ENCODE peak calls at places on chromosomes 13 and 19, in six cellular contexts. J, Q, X, V, M and R are unnamed samples.

GRCh38 chr19:39032164-39032918 is at the start of gene FBXO27:
- DNase-seq in V (peak), Q (peak), M (peak), J (no peak), X (no peak), R (peak)

GRCh38 chr13:113802090-113802531 is 43.1 kb downstream of the TMEM255B start:
- DNase-seq in Q (no peak), V (no peak), J (no peak), X (peak), M (no peak), R (no peak)

GRCh38 chr19:46133777-46134231 is 9.3 kb upstream of the IGFL3 start:
- DNase-seq in Q (no peak), X (no peak), V (no peak), M (no peak), J (no peak), R (no peak)

GRCh38 chr19:1754651-1755466 is 1.6 kb downstream of the ONECUT3 start:
- DNase-seq in X (no peak), V (no peak), J (no peak), Q (peak), M (no peak), R (no peak)

GRCh38 chr19:56076413-56076998 is 44.6 kb downstream of the ZNF787 start:
- DNase-seq in V (peak), M (peak), Q (peak), J (peak), X (peak), R (no peak)

GRCh38 chr19:40721936-40722661 is 5.2 kb downstream of the ITPKC start:
- DNase-seq in M (no peak), V (no peak), X (no peak), Q (no peak), J (no peak), R (no peak)

GRCh38 chr13:33318744-33319143 is 33.2 kb upstream of the STARD13 start:
- DNase-seq in J (no peak), X (no peak), M (no peak), Q (no peak), V (no peak), R (no peak)

GRCh38 chr13:97600438-97601080 is 166.6 kb downstream of the RAP2A start:
- DNase-seq in M (no peak), V (no peak), X (no peak), Q (no peak), J (no peak), R (no peak)

GRCh38 chr19:4870025-4870700 is 2.7 kb upstream of the PLIN3 start:
- DNase-seq in J (no peak), X (no peak), V (peak), Q (peak), M (no peak), R (no peak)

GRCh38 chr13:110339263-110339662 is 32.2 kb downstream of the COL4A2 start:
- DNase-seq in M (no peak), V (no peak), X (no peak), J (no peak), Q (no peak), R (no peak)

GRCh38 chr13:33340631-33341030 is 55.1 kb upstream of the STARD13 start:
- DNase-seq in J (no peak), X (no peak), M (no peak), Q (no peak), V (no peak), R (no peak)

GRCh38 chr19:15869109-15869555 is 28.7 kb downstream of the CYP4F2 start:
- DNase-seq in V (peak), M (no peak), X (peak), J (no peak), Q (peak), R (no peak)

GRCh38 chr13:103188688-103189326 is 122.6 kb upstream of the SLC10A2 start:
- DNase-seq in M (no peak), J (no peak), V (no peak), Q (no peak), X (no peak), R (no peak)

GRCh38 chr13:46687810-46688209 is 109.2 kb downstream of the ESD start:
- DNase-seq in Q (peak), J (no peak), V (no peak), M (no peak), X (no peak), R (no peak)

GRCh38 chr13:47408546-47409319 is 511.9 kb upstream of the HTR2A start:
- DNase-seq in J (no peak), V (no peak), Q (no peak), M (no peak), X (no peak), R (no peak)

GRCh38 chr13:24005711-24006281 is 108.5 kb upstream of the C1QTNF9B start:
- DNase-seq in X (no peak), V (no peak), Q (no peak), M (no peak), J (no peak), R (no peak)

GRCh38 chr13:78603240-78603947 is at the start of gene POU4F1:
- DNase-seq in M (peak), Q (peak), X (no peak), J (no peak), V (peak), R (no peak)

GRCh38 chr19:7004313-7004931 is 16.8 kb downstream of the MBD3L2B start:
- DNase-seq in Q (no peak), M (no peak), V (no peak), X (no peak), J (no peak), R (no peak)
- TF ChIP-seq CTCF in Q (peak), M (peak), V (no peak), X (no peak), J (no peak), R (peak)

DNA sequence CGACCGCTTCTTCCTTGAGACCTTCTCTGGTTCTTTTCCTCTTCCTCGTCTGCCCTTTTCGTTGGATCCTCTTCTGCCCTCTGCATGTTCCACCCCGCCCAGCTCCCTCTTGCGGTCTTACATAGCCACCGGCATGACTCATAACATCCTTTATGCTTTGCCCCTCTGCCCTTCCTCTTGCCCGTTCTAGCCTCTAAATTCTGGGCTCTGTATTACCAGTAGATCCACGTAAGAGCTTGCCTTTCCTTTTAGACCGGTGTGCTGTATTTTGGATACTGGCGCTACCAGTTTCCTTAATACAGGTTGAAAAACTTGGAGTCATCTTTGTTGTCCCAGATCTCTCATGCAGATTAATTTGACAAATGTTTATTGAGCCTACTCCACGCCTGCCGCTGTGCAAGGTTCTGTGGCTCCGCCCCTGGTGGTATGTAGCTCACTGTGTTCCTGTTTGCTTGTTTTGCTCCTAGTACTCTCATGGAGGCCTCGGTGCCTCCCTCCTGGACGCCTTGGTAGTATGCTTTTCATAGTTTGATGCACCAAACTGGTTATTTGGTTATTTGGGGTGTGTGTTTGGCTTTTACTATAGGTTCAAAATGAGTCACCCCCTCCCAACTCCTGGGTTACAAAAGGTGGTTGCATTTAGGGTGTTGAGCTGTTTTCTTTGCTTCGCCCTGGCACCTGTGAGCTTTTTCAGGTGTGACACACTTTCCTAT is 1.7 kb downstream of the GTF3A start:
- DNase-seq in Q (peak), M (peak), J (no peak), V (peak), X (peak), R (no peak)
- TF ChIP-seq CTCF in Q (peak), M (no peak), J (no peak), V (peak), X (peak), R (peak)

GRCh38 chr13:30898721-30899188 is 7.3 kb upstream of the MEDAG start:
- DNase-seq in V (peak), X (peak), J (no peak), M (no peak), Q (no peak), R (no peak)

GRCh38 chr13:30889196-30889690 is 16.8 kb upstream of the MEDAG start:
- DNase-seq in Q (no peak), X (no peak), V (no peak), M (no peak), J (no peak), R (no peak)

GRCh38 chr13:30898070-30898469 is 8.0 kb upstream of the MEDAG start:
- DNase-seq in Q (no peak), X (no peak), V (no peak), J (no peak), M (no peak), R (no peak)

GRCh38 chr13:30895773-30896172 is 10.3 kb upstream of the MEDAG start:
- DNase-seq in J (no peak), Q (no peak), X (peak), V (no peak), M (no peak), R (no peak)

GRCh38 chr13:30892966-30893365 is 13.1 kb upstream of the MEDAG start:
- DNase-seq in J (no peak), X (peak), M (peak), V (no peak), Q (peak), R (no peak)
- TF ChIP-seq CTCF in J (peak), X (no peak), M (peak), V (no peak), Q (peak), R (peak)

DNA sequence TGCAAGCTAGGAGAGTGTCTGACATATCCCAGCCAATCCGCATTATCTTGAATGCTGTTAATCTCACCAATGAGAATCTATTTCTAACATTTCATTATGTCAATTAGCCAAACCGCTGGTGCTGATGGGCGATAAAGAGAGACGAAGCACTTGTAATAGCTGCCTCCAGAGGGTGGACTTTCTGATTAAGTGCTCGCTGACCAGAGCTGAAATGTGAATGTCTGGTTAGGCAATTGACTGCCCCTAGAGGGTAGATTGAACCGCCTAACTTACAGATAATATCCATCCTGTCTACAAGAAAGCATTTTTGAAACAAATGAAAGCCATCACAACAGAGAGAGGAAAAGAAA is 552 bp upstream of the GRWD1 start:
- DNase-seq in X (peak), J (no peak), Q (peak), M (no peak), V (no peak), R (no peak)
- TF ChIP-seq CTCF in X (peak), J (no peak), Q (peak), M (no peak), V (peak), R (peak)

GRCh38 chr19:3549816-3550215 is 7.6 kb downstream of the MFSD12 start:
- DNase-seq in Q (no peak), X (no peak), M (no peak), J (no peak), V (no peak), R (no peak)

GRCh38 chr19:3547301-3547731 is 8.3 kb downstream of the TEKTIP1 start:
- DNase-seq in V (no peak), J (no peak), Q (no peak), X (no peak), M (no peak), R (no peak)

GRCh38 chr19:3548594-3548993 is 8.8 kb downstream of the MFSD12 start:
- DNase-seq in X (no peak), M (no peak), Q (no peak), V (peak), J (no peak), R (no peak)

GRCh38 chr19:3546119-3546518 is 7.1 kb downstream of the TEKTIP1 start:
- DNase-seq in J (no peak), M (no peak), Q (no peak), V (no peak), X (no peak), R (no peak)

GRCh38 chr19:3547767-3548282 is 8.9 kb downstream of the TEKTIP1 start:
- DNase-seq in Q (no peak), V (no peak), X (no peak), J (no peak), M (no peak), R (no peak)
- TF ChIP-seq CTCF in Q (no peak), V (no peak), X (no peak), J (no peak), M (no peak), R (peak)

GRCh38 chr13:106262886-106263285 is 272.6 kb downstream of the EFNB2 start:
- DNase-seq in V (no peak), Q (no peak), M (no peak), J (no peak), X (no peak), R (no peak)

GRCh38 chr13:106263801-106264200 is 271.7 kb downstream of the EFNB2 start:
- DNase-seq in V (no peak), M (no peak), Q (no peak), J (no peak), X (no peak), R (no peak)

GRCh38 chr13:106260352-106260751 is 275.1 kb downstream of the EFNB2 start:
- DNase-seq in J (no peak), X (no peak), M (no peak), V (no peak), Q (no peak), R (no peak)

GRCh38 chr13:106259928-106260327 is 275.5 kb downstream of the EFNB2 start:
- DNase-seq in Q (no peak), M (no peak), X (no peak), V (no peak), J (no peak), R (no peak)

GRCh38 chr13:106261450-106261849 is 274.0 kb downstream of the EFNB2 start:
- DNase-seq in X (no peak), Q (no peak), V (no peak), M (no peak), J (no peak), R (no peak)
- TF ChIP-seq CTCF in X (no peak), Q (no peak), V (no peak), M (no peak), J (no peak), R (no peak)

DNA sequence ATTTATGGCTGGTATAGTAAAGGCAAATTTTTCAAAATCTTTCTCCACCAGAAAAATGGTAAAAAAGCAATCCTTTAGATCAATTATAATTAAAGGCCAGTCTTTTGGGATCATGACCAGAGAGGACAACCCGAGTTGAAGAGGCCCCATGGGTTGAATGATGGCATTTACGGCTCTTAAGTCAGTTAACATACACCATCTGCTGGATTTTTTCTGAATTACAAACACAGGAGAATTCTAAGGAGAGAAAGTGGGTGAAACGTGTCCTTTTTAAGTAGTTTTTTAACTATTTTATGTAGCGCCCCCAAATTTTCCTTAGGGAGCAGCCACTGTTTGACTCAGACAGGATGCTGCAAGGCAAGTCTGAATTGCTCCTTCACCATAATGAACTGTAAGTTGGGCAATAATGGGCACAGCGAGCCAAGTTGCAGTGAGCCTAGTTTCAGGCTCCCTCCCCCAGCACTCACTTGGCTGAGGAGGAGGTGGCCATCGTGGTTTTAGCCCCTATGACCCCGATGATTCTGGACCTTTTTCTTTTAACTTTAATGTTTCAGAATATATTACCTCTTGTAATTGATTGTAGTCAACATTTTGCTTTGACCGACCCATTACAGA is 13.6 kb upstream of the ZNF611 start:
- DNase-seq in Q (no peak), X (no peak), J (no peak), M (no peak), V (no peak), R (no peak)
- TF ChIP-seq CTCF in Q (no peak), X (no peak), J (no peak), M (peak), V (peak), R (peak)

GRCh38 chr19:49309087-49309486 is 15.9 kb downstream of the SLC6A16 start:
- DNase-seq in X (no peak), M (no peak), Q (no peak), V (no peak), J (no peak), R (no peak)
- TF ChIP-seq CTCF in X (no peak), M (no peak), Q (no peak), V (no peak), J (no peak), R (no peak)

DNA sequence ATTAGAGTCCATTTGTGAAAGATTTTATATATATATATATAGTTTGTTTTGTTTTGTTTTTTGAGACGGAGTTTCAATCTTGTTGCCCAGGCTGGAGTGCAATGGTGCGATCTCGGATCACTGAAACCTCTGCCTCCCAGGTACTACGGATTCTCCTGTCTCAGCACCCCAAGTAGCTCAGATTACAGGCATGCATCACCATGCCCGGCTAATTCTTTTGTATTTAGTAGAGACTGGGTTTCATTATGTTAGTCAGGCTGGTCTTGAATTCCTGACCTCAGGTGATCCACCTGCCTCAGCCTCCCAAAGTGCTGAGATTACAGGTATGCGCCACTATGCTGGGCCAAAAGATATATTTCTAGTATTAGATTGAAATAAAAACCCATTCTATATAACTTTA is 4.0 kb upstream of the ZNF701 start:
- DNase-seq in J (no peak), M (no peak), X (no peak), Q (no peak), V (no peak), R (no peak)
- TF ChIP-seq CTCF in J (no peak), M (no peak), X (no peak), Q (no peak), V (no peak), R (no peak)

GRCh38 chr13:99604636-99605035 is 103.4 kb downstream of the TM9SF2 start:
- DNase-seq in V (no peak), X (no peak), Q (no peak), M (no peak), J (no peak), R (no peak)

GRCh38 chr13:99601535-99601934 is 100.3 kb downstream of the TM9SF2 start:
- DNase-seq in M (no peak), V (no peak), Q (no peak), X (no peak), J (no peak), R (no peak)

GRCh38 chr13:99596180-99596579 is 94.9 kb downstream of the TM9SF2 start:
- DNase-seq in Q (no peak), J (no peak), M (no peak), V (no peak), X (no peak), R (no peak)

GRCh38 chr13:99605417-99606321 is 104.4 kb downstream of the TM9SF2 start:
- DNase-seq in Q (peak), M (peak), X (peak), J (no peak), V (peak), R (no peak)

DNA sequence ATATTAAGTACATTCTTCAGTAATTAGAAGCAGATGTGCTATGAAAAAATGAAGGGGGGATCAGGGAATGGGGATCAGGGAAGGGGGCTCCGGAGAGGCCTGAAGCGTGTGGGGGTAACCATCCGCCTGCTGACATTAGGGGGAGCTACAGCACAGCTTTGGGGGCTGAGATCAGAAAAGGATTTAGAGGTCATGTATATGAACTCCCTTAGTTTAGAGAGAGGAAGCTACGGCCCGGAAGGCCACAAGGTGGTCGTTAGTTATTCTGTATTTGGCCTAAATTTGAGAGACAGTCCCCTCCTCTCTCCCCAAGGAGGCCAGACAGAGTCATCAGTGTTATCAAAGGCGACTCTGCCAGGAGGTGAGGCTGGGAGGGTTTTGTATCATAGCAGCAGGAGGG is 99.0 kb downstream of the TM9SF2 start:
- DNase-seq in X (no peak), J (no peak), Q (no peak), V (no peak), M (no peak), R (no peak)
- TF ChIP-seq CTCF in X (no peak), J (no peak), Q (no peak), V (no peak), M (no peak), R (peak)